ENCODE peak calls at places on chromosome 3, in five cellular contexts. Q, V, A, G and Z are unnamed samples.

GRCh38 chr3:188415196-188415595 is 261.2 kb downstream of the LPP start:
- DNase-seq in Q (no peak), V (no peak), A (peak), G (no peak), Z (no peak)

GRCh38 chr3:181253796-181254195 is 264.3 kb upstream of the DNAJC19 start:
- DNase-seq in Q (no peak), V (no peak), A (no peak), G (no peak), Z (no peak)

GRCh38 chr3:145557405-145557804 is 603.6 kb downstream of the PLOD2 start:
- DNase-seq in Q (no peak), V (no peak), A (no peak), G (no peak), Z (no peak)

GRCh38 chr3:49745986-49746385 is 22.2 kb upstream of the GMPPB start:
- DNase-seq in Q (no peak), V (no peak), A (peak), G (no peak), Z (no peak)

GRCh38 chr3:168801792-168802191 is 706.1 kb upstream of the GOLIM4 start:
- DNase-seq in Q (no peak), V (no peak), A (peak), G (no peak), Z (no peak)

GRCh38 chr3:40124918-40125317 is 184.6 kb upstream of the EIF1B start:
- DNase-seq in Q (no peak), V (no peak), A (no peak), G (no peak), Z (no peak)

GRCh38 chr3:196976891-196977420 is 8.3 kb upstream of the PIGZ start:
- DNase-seq in Q (no peak), V (no peak), A (no peak), G (no peak), Z (peak)

GRCh38 chr3:19476298-19476697 is 328.0 kb downstream of the KCNH8 start:
- DNase-seq in Q (no peak), V (no peak), A (no peak), G (no peak), Z (no peak)

GRCh38 chr3:10707089-10707983 is 108.7 kb upstream of the SLC6A11 start:
- DNase-seq in Q (no peak), V (no peak), A (no peak), G (no peak), Z (no peak)

GRCh38 chr3:107525101-107525953 is 2.6 kb downstream of the BBX start:
- DNase-seq in Q (no peak), V (peak), A (no peak), G (peak), Z (peak)

GRCh38 chr3:46700772-46701171 is 420 bp upstream of the TMIE start:
- DNase-seq in Q (no peak), V (no peak), A (no peak), G (no peak), Z (no peak)

GRCh38 chr3:185460719-185461350 is 38.0 kb downstream of the TMEM41A start:
- DNase-seq in Q (no peak), V (no peak), A (peak), G (no peak), Z (no peak)

GRCh38 chr3:57796261-57796660 is 40.2 kb downstream of the SLMAP start:
- DNase-seq in Q (no peak), V (no peak), A (peak), G (no peak), Z (no peak)

GRCh38 chr3:5016218-5017161 is 37.3 kb downstream of the BHLHE40 start:
- DNase-seq in Q (no peak), V (no peak), A (peak), G (peak), Z (no peak)